ENCODE peak calls at places on chromosomes 7 and 10, in four cellular contexts. One of them, this sample, is unnamed.

GRCh38 chr10:49664842-49665355 is 14.6 kb upstream of the C10orf53 start:
- DNase-seq in CD8-positive, alpha-beta T cell: peak; percentile 34
- DNase-seq in SK-N-SH: no peak
- DNase-seq in RWPE2: no peak
- DNase-seq in this sample: no peak

GRCh38 chr10:97822261-97822687 is 27.4 kb upstream of the GOLGA7B start:
- DNase-seq in RWPE2: no peak
- DNase-seq in SK-N-SH: no peak
- DNase-seq in CD8-positive, alpha-beta T cell: no peak
- DNase-seq in this sample: no peak

GRCh38 chr7:78852951-78853350 is 600.5 kb downstream of the MAGI2 start:
- DNase-seq in RWPE2: no peak
- DNase-seq in SK-N-SH: no peak
- DNase-seq in CD8-positive, alpha-beta T cell: no peak
- DNase-seq in this sample: no peak

GRCh38 chr10:114404171-114405010 is at the start of gene AFAP1L2:
- DNase-seq in CD8-positive, alpha-beta T cell: no peak
- DNase-seq in SK-N-SH: peak; percentile 84
- DNase-seq in RWPE2: no peak
- DNase-seq in this sample: peak; percentile 82

GRCh38 chr7:19111474-19112143 is 5.8 kb downstream of the TWIST1 start:
- DNase-seq in CD8-positive, alpha-beta T cell: no peak
- DNase-seq in SK-N-SH: no peak
- DNase-seq in RWPE2: no peak
- DNase-seq in this sample: no peak

GRCh38 chr10:62058896-62059423 is 157.5 kb downstream of the ARID5B start:
- DNase-seq in RWPE2: no peak
- DNase-seq in SK-N-SH: no peak
- DNase-seq in CD8-positive, alpha-beta T cell: no peak
- DNase-seq in this sample: no peak

GRCh38 chr10:16992611-16993119 is 136.9 kb downstream of the CUBN start:
- DNase-seq in CD8-positive, alpha-beta T cell: no peak
- DNase-seq in RWPE2: no peak
- DNase-seq in SK-N-SH: no peak
- DNase-seq in this sample: no peak

GRCh38 chr7:133284092-133284491 is 31.2 kb downstream of the EXOC4 start:
- DNase-seq in CD8-positive, alpha-beta T cell: no peak
- DNase-seq in SK-N-SH: no peak
- DNase-seq in RWPE2: no peak
- DNase-seq in this sample: no peak

GRCh38 chr10:11901036-11901301 is 77.8 kb downstream of the PROSER2 start:
- DNase-seq in CD8-positive, alpha-beta T cell: no peak
- DNase-seq in RWPE2: no peak
- DNase-seq in SK-N-SH: no peak
- DNase-seq in this sample: no peak

GRCh38 chr10:107169516-107169915 is 5.0 kb upstream of the SORCS1 start:
- DNase-seq in CD8-positive, alpha-beta T cell: no peak
- DNase-seq in RWPE2: no peak
- DNase-seq in SK-N-SH: peak; percentile 30
- DNase-seq in this sample: no peak

GRCh38 chr10:1281402-1281782 is 225.2 kb downstream of the WDR37 start:
- DNase-seq in RWPE2: no peak
- DNase-seq in SK-N-SH: no peak
- DNase-seq in CD8-positive, alpha-beta T cell: no peak
- DNase-seq in this sample: no peak

GRCh38 chr7:143284591-143285453 is at the start of gene TMEM139:
- DNase-seq in CD8-positive, alpha-beta T cell: no peak
- DNase-seq in RWPE2: no peak
- DNase-seq in SK-N-SH: peak; percentile 56
- DNase-seq in this sample: peak; percentile 85

GRCh38 chr7:151392002-151392401 is 17.8 kb downstream of the WDR86 start:
- DNase-seq in RWPE2: no peak
- DNase-seq in CD8-positive, alpha-beta T cell: no peak
- DNase-seq in SK-N-SH: no peak
- DNase-seq in this sample: no peak

GRCh38 chr7:30855936-30856335 is 55.7 kb upstream of the AQP1 start:
- DNase-seq in CD8-positive, alpha-beta T cell: no peak
- DNase-seq in RWPE2: no peak
- DNase-seq in SK-N-SH: no peak
- DNase-seq in this sample: no peak

GRCh38 chr10:116626815-116627214 is 6.1 kb downstream of the PNLIPRP2 start:
- DNase-seq in RWPE2: no peak
- DNase-seq in CD8-positive, alpha-beta T cell: no peak
- DNase-seq in SK-N-SH: no peak
- DNase-seq in this sample: no peak

GRCh38 chr10:19921300-19922140 is 105.3 kb downstream of the PLXDC2 start:
- DNase-seq in SK-N-SH: no peak
- DNase-seq in CD8-positive, alpha-beta T cell: no peak
- DNase-seq in RWPE2: no peak
- DNase-seq in this sample: no peak

GRCh38 chr10:62805139-62806092 is 896 bp downstream of the ADO start:
- DNase-seq in CD8-positive, alpha-beta T cell: no peak
- DNase-seq in RWPE2: no peak
- DNase-seq in SK-N-SH: peak; percentile 69
- DNase-seq in this sample: peak; percentile 71

GRCh38 chr7:104980969-104981670 is 32.9 kb upstream of the KMT2E start:
- DNase-seq in SK-N-SH: peak; percentile 77
- DNase-seq in RWPE2: no peak
- DNase-seq in CD8-positive, alpha-beta T cell: no peak
- DNase-seq in this sample: no peak

GRCh38 chr10:94398762-94399161 is 3.6 kb upstream of the TBC1D12 start:
- DNase-seq in SK-N-SH: no peak
- DNase-seq in CD8-positive, alpha-beta T cell: no peak
- DNase-seq in RWPE2: no peak
- DNase-seq in this sample: no peak

GRCh38 chr10:80197972-80198591 is 7.3 kb downstream of the ANXA11 start:
- DNase-seq in CD8-positive, alpha-beta T cell: no peak
- DNase-seq in RWPE2: no peak
- DNase-seq in SK-N-SH: no peak
- DNase-seq in this sample: no peak
- H3K4me3 ChIP-seq in CD8-positive, alpha-beta T cell: peak overlapping the region; percentile 18
- H3K4me3 ChIP-seq in RWPE2: no peak overlapping the region
- H3K4me3 ChIP-seq in SK-N-SH: no peak overlapping the region
- H3K4me3 ChIP-seq in this sample: no peak overlapping the region

GRCh38 chr10:80357804-80358125 is 1.2 kb downstream of the DYDC2 start:
- DNase-seq in RWPE2: no peak
- DNase-seq in SK-N-SH: no peak
- DNase-seq in CD8-positive, alpha-beta T cell: no peak
- DNase-seq in this sample: no peak
- H3K4me3 ChIP-seq in RWPE2: no peak overlapping the region
- H3K4me3 ChIP-seq in SK-N-SH: no peak overlapping the region
- H3K4me3 ChIP-seq in CD8-positive, alpha-beta T cell: no peak overlapping the region
- H3K4me3 ChIP-seq in this sample: no peak overlapping the region

DNA sequence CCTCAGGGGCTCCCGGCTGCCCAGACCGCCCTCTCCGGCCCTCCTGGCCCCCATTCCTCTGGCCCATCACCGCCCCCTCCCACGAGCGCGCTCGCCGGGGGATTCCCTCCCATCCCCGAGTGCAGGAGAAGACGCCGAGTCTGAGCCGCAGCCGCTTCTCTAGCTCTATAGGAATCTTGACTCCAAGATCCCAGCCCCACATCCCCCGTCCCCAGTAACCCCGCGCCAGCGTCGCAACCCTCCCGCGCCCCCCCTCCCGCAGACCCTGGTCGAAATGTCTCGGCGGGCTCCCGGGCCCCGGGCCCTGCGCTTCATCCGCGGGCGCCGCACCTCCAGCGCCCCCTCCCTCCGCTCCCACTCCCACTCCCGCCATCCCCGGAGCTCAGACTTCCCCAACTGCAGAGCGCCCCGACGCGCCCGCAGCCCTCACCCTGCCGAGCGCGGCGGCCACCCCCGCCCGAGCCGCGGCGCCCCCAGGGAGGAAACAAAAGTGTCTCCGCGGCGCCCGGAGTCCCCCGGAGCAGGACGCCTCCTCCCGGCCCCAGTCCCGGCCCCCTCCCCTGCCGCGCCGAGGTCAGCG is 517 bp downstream of the ELMO1 start:
- DNase-seq in RWPE2: no peak
- DNase-seq in SK-N-SH: peak; percentile 86
- DNase-seq in CD8-positive, alpha-beta T cell: no peak
- DNase-seq in this sample: no peak
- H3K4me3 ChIP-seq in RWPE2: peak overlapping the region; percentile 46
- H3K4me3 ChIP-seq in SK-N-SH: peak overlapping the region; percentile 55
- H3K4me3 ChIP-seq in CD8-positive, alpha-beta T cell: peak overlapping the region; percentile 91
- H3K4me3 ChIP-seq in this sample: peak overlapping the region; percentile 85

DNA sequence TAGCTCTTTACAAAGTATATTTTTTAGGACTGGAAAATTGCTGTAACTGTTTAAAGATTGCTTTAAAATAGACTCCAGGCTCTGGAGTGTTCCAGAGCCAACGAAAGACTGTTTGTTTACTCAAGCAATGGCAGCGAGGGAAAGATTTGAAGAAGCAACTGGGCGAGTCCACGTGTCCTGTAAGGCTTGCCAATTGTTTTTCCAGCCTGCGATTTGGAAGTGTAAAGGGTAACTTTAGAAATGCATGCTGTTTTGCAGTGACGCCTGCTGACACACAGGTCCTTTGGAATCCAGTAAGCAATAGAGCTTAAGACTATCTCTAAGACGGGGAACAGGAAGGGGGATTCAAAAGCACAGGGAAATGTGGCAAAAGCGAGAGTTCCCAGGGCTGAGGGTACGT is 55.8 kb downstream of the TACC2 start:
- DNase-seq in CD8-positive, alpha-beta T cell: no peak
- DNase-seq in SK-N-SH: no peak
- DNase-seq in RWPE2: no peak
- DNase-seq in this sample: no peak
- H3K4me3 ChIP-seq in CD8-positive, alpha-beta T cell: no peak overlapping the region
- H3K4me3 ChIP-seq in SK-N-SH: no peak overlapping the region
- H3K4me3 ChIP-seq in RWPE2: no peak overlapping the region
- H3K4me3 ChIP-seq in this sample: no peak overlapping the region

GRCh38 chr7:101166909-101167644 is 1.7 kb upstream of the VGF start:
- DNase-seq in RWPE2: no peak
- DNase-seq in CD8-positive, alpha-beta T cell: no peak
- DNase-seq in SK-N-SH: peak; percentile 78
- DNase-seq in this sample: no peak

GRCh38 chr7:101167645-101168411 is 2.5 kb upstream of the VGF start:
- DNase-seq in RWPE2: no peak
- DNase-seq in SK-N-SH: peak; percentile 41
- DNase-seq in CD8-positive, alpha-beta T cell: no peak
- DNase-seq in this sample: no peak

GRCh38 chr7:101165075-101165957 is at the start of gene VGF:
- DNase-seq in SK-N-SH: peak; percentile 97
- DNase-seq in CD8-positive, alpha-beta T cell: peak; percentile 92
- DNase-seq in RWPE2: peak; percentile 93
- DNase-seq in this sample: peak; percentile 86

GRCh38 chr7:101165958-101166602 is 711 bp upstream of the VGF start:
- DNase-seq in CD8-positive, alpha-beta T cell: no peak
- DNase-seq in RWPE2: no peak
- DNase-seq in SK-N-SH: peak; percentile 53
- DNase-seq in this sample: no peak

GRCh38 chr7:101166603-101166908 is 1.2 kb upstream of the VGF start:
- DNase-seq in SK-N-SH: peak; percentile 79
- DNase-seq in CD8-positive, alpha-beta T cell: no peak
- DNase-seq in RWPE2: no peak
- DNase-seq in this sample: no peak
- H3K4me3 ChIP-seq in SK-N-SH: peak overlapping the region; percentile 56
- H3K4me3 ChIP-seq in CD8-positive, alpha-beta T cell: no peak overlapping the region
- H3K4me3 ChIP-seq in RWPE2: no peak overlapping the region
- H3K4me3 ChIP-seq in this sample: no peak overlapping the region

DNA sequence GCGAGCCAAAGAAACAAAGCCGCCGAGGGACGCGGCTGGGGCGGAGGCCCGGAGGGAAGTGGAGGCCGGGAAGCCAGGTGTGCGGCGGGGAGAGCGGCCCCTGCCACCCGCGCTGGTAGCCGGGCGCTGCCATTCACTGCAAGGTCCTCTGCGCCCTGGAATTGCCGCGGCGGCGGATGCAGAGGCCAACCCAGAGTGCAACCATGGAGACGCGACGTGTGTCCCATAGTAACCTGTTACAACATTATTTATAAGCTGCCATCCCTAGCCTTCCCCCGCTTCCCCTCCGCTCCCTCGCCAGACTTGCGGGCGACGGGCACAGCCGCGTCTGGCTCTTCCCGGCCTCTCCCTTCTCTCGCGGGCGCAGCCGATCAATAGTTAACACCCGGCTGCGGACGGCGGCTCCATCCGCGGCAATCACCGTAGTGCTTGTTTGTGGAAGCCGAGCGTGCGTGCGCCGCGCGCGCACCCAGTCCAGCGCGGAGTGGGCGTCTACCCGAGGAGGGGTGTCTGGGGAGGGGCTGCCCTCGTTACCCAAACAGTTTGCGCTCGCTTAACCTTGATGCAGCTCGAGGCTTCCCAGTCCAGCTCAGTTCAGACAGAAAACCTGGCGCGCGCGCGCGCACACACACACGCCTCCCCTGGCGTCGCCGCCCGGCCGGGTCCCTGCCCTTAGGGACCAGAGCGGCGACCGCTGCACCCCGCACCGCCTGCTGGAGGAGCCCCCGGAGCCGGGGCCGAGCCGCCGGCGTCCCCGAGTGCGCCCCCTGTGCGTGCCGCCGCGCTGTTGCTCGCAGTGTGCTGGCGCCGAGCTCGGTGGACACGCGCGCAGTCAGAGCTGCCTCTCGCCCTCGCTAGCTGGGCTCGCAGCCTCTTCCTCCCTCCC is 165.4 kb upstream of the DPP6 start:
- DNase-seq in CD8-positive, alpha-beta T cell: no peak
- DNase-seq in RWPE2: no peak
- DNase-seq in SK-N-SH: peak; percentile 73
- DNase-seq in this sample: no peak
- H3K4me3 ChIP-seq in CD8-positive, alpha-beta T cell: no peak overlapping the region
- H3K4me3 ChIP-seq in RWPE2: no peak overlapping the region
- H3K4me3 ChIP-seq in SK-N-SH: no peak overlapping the region
- H3K4me3 ChIP-seq in this sample: peak overlapping the region; percentile 34

GRCh38 chr7:5594616-5595544 is 171.2 kb upstream of the TNRC18 start:
- DNase-seq in RWPE2: peak; percentile 60
- DNase-seq in CD8-positive, alpha-beta T cell: no peak
- DNase-seq in SK-N-SH: peak; percentile 65
- DNase-seq in this sample: peak; percentile 47

GRCh38 chr7:5597772-5598171 is 174.1 kb upstream of the TNRC18 start:
- DNase-seq in SK-N-SH: no peak
- DNase-seq in CD8-positive, alpha-beta T cell: no peak
- DNase-seq in RWPE2: no peak
- DNase-seq in this sample: no peak

GRCh38 chr7:5596046-5596895 is 172.6 kb upstream of the TNRC18 start:
- DNase-seq in CD8-positive, alpha-beta T cell: peak; percentile 66
- DNase-seq in SK-N-SH: peak; percentile 90
- DNase-seq in RWPE2: peak; percentile 97
- DNase-seq in this sample: peak; percentile 55

GRCh38 chr7:5596896-5597246 is 173.2 kb upstream of the TNRC18 start:
- DNase-seq in SK-N-SH: no peak
- DNase-seq in RWPE2: no peak
- DNase-seq in CD8-positive, alpha-beta T cell: no peak
- DNase-seq in this sample: no peak

GRCh38 chr7:5595545-5596045 is 172.0 kb upstream of the TNRC18 start:
- DNase-seq in RWPE2: peak; percentile 83
- DNase-seq in CD8-positive, alpha-beta T cell: no peak
- DNase-seq in SK-N-SH: peak; percentile 81
- DNase-seq in this sample: no peak
- H3K4me3 ChIP-seq in RWPE2: peak overlapping the region; percentile 50
- H3K4me3 ChIP-seq in CD8-positive, alpha-beta T cell: no peak overlapping the region
- H3K4me3 ChIP-seq in SK-N-SH: peak overlapping the region; percentile 63
- H3K4me3 ChIP-seq in this sample: peak overlapping the region; percentile 59

GRCh38 chr7:80133361-80134104 is 1.1 kb upstream of the GNAI1 start:
- DNase-seq in SK-N-SH: no peak
- DNase-seq in RWPE2: no peak
- DNase-seq in CD8-positive, alpha-beta T cell: no peak
- DNase-seq in this sample: no peak
- H3K4me3 ChIP-seq in SK-N-SH: peak overlapping the region; percentile 99
- H3K4me3 ChIP-seq in RWPE2: no peak overlapping the region
- H3K4me3 ChIP-seq in CD8-positive, alpha-beta T cell: no peak overlapping the region
- H3K4me3 ChIP-seq in this sample: no peak overlapping the region